ENCODE peak calls at places on chromosomes 5 and 9, in four cellular contexts. One of them, this sample, is unnamed. For H3K4me1, the result is how much of the 10 kb centered on the place peaks cover.

GRCh38 chr9:89234636-89235035 is 56.0 kb upstream of the SHC3 start:
- DNase-seq in PC-3: no peak
- DNase-seq in heart left ventricle: no peak
- DNase-seq in fibroblast of lung: peak
- DNase-seq in this sample: peak

GRCh38 chr5:73214921-73215490 is 42.0 kb downstream of the TMEM174 start:
- DNase-seq in PC-3: no peak
- DNase-seq in heart left ventricle: no peak
- DNase-seq in fibroblast of lung: no peak
- DNase-seq in this sample: no peak

GRCh38 chr5:59591162-59591561 is 302.4 kb downstream of the PDE4D start:
- DNase-seq in fibroblast of lung: no peak
- DNase-seq in heart left ventricle: no peak
- DNase-seq in PC-3: peak
- DNase-seq in this sample: peak

GRCh38 chr5:128537306-128537998 is 593 bp downstream of the FBN2 start:
- DNase-seq in fibroblast of lung: peak
- DNase-seq in PC-3: peak
- DNase-seq in heart left ventricle: peak
- DNase-seq in this sample: peak

GRCh38 chr9:125434986-125435775 is 173.6 kb downstream of the GAPVD1 start:
- DNase-seq in PC-3: no peak
- DNase-seq in heart left ventricle: peak
- DNase-seq in fibroblast of lung: no peak
- DNase-seq in this sample: no peak

GRCh38 chr5:103473725-103474124 is 88.9 kb downstream of the NUDT12 start:
- DNase-seq in fibroblast of lung: peak
- DNase-seq in heart left ventricle: no peak
- DNase-seq in PC-3: no peak
- DNase-seq in this sample: no peak

GRCh38 chr5:33764786-33765185 is 127.0 kb downstream of the ADAMTS12 start:
- DNase-seq in fibroblast of lung: peak
- DNase-seq in PC-3: no peak
- DNase-seq in heart left ventricle: no peak
- DNase-seq in this sample: no peak

GRCh38 chr9:89313842-89314241 is 2.8 kb downstream of the CKS2 start:
- DNase-seq in PC-3: no peak
- DNase-seq in fibroblast of lung: no peak
- DNase-seq in heart left ventricle: no peak
- DNase-seq in this sample: no peak

GRCh38 chr5:140295414-140295813 is 7.5 kb downstream of the PFDN1 start:
- DNase-seq in heart left ventricle: peak
- DNase-seq in PC-3: peak
- DNase-seq in fibroblast of lung: peak
- DNase-seq in this sample: peak

GRCh38 chr9:113584728-113585442 is 121.4 kb downstream of the RGS3 start:
- DNase-seq in fibroblast of lung: no peak
- DNase-seq in heart left ventricle: peak
- DNase-seq in PC-3: no peak
- DNase-seq in this sample: no peak

GRCh38 chr5:157309796-157310195 is 43.9 kb downstream of the CYFIP2 start:
- DNase-seq in heart left ventricle: no peak
- DNase-seq in PC-3: no peak
- DNase-seq in fibroblast of lung: no peak
- DNase-seq in this sample: no peak

GRCh38 chr9:5610491-5610890 is 18.4 kb upstream of the RIC1 start:
- DNase-seq in heart left ventricle: no peak
- DNase-seq in PC-3: no peak
- DNase-seq in fibroblast of lung: no peak
- DNase-seq in this sample: no peak

GRCh38 chr9:75892168-75892901 is 1.9 kb downstream of the PCSK5 start:
- DNase-seq in fibroblast of lung: peak
- DNase-seq in PC-3: no peak
- DNase-seq in heart left ventricle: peak
- DNase-seq in this sample: peak

GRCh38 chr9:16062542-16063240 is 509.8 kb downstream of the CCDC171 start:
- DNase-seq in fibroblast of lung: peak
- DNase-seq in PC-3: peak
- DNase-seq in heart left ventricle: no peak
- DNase-seq in this sample: peak

GRCh38 chr9:81759680-81760215 is 70.4 kb upstream of the TLE1 start:
- DNase-seq in PC-3: peak
- DNase-seq in fibroblast of lung: peak
- DNase-seq in heart left ventricle: no peak
- DNase-seq in this sample: peak

GRCh38 chr5:34751807-34752736 is 86.9 kb upstream of the TTC23L start:
- DNase-seq in fibroblast of lung: no peak
- DNase-seq in PC-3: peak
- DNase-seq in heart left ventricle: no peak
- DNase-seq in this sample: no peak

GRCh38 chr5:147893820-147894219 is 12.5 kb downstream of the C5orf46 start:
- DNase-seq in PC-3: peak
- DNase-seq in fibroblast of lung: no peak
- DNase-seq in heart left ventricle: no peak
- DNase-seq in this sample: no peak

GRCh38 chr9:124771867-124772621 is 933 bp upstream of the NR6A1 start:
- DNase-seq in PC-3: peak
- DNase-seq in heart left ventricle: peak
- DNase-seq in fibroblast of lung: peak
- DNase-seq in this sample: no peak

GRCh38 chr9:115296831-115297565 is 179.0 kb upstream of the TNC start:
- DNase-seq in heart left ventricle: no peak
- DNase-seq in fibroblast of lung: no peak
- DNase-seq in PC-3: peak
- DNase-seq in this sample: no peak

GRCh38 chr5:54224083-54224836 is 86.1 kb downstream of the ARL15 start:
- DNase-seq in fibroblast of lung: no peak
- DNase-seq in heart left ventricle: peak
- DNase-seq in PC-3: no peak
- DNase-seq in this sample: no peak

GRCh38 chr5:33041586-33041985 is 330.5 kb downstream of the NPR3 start:
- DNase-seq in PC-3: no peak
- DNase-seq in heart left ventricle: no peak
- DNase-seq in fibroblast of lung: no peak
- DNase-seq in this sample: no peak

GRCh38 chr5:154078305-154078704 is 39.5 kb downstream of the MFAP3 start:
- DNase-seq in heart left ventricle: no peak
- DNase-seq in fibroblast of lung: no peak
- DNase-seq in PC-3: peak
- DNase-seq in this sample: no peak

GRCh38 chr5:139749242-139749641 is 46.4 kb upstream of the PSD2 start:
- DNase-seq in PC-3: no peak
- DNase-seq in heart left ventricle: no peak
- DNase-seq in fibroblast of lung: no peak
- DNase-seq in this sample: no peak

GRCh38 chr5:15715966-15716365 is 216.0 kb downstream of the FBXL7 start:
- DNase-seq in heart left ventricle: no peak
- DNase-seq in PC-3: no peak
- DNase-seq in fibroblast of lung: no peak
- DNase-seq in this sample: no peak

GRCh38 chr9:133703571-133704399 is 34.4 kb downstream of the SARDH start:
- DNase-seq in heart left ventricle: peak
- DNase-seq in PC-3: no peak
- DNase-seq in fibroblast of lung: no peak
- DNase-seq in this sample: no peak

GRCh38 chr9:2231831-2232230 is 216.7 kb downstream of the SMARCA2 start:
- DNase-seq in PC-3: no peak
- DNase-seq in heart left ventricle: no peak
- DNase-seq in fibroblast of lung: peak
- DNase-seq in this sample: no peak

GRCh38 chr5:135423158-135423925 is 23.8 kb downstream of the DCANP1 start:
- DNase-seq in heart left ventricle: no peak
- DNase-seq in fibroblast of lung: no peak
- DNase-seq in PC-3: no peak
- DNase-seq in this sample: no peak

GRCh38 chr5:6784481-6784880 is 71.2 kb downstream of the TENT4A start:
- DNase-seq in fibroblast of lung: no peak
- DNase-seq in PC-3: no peak
- DNase-seq in heart left ventricle: no peak
- DNase-seq in this sample: no peak

DNA sequence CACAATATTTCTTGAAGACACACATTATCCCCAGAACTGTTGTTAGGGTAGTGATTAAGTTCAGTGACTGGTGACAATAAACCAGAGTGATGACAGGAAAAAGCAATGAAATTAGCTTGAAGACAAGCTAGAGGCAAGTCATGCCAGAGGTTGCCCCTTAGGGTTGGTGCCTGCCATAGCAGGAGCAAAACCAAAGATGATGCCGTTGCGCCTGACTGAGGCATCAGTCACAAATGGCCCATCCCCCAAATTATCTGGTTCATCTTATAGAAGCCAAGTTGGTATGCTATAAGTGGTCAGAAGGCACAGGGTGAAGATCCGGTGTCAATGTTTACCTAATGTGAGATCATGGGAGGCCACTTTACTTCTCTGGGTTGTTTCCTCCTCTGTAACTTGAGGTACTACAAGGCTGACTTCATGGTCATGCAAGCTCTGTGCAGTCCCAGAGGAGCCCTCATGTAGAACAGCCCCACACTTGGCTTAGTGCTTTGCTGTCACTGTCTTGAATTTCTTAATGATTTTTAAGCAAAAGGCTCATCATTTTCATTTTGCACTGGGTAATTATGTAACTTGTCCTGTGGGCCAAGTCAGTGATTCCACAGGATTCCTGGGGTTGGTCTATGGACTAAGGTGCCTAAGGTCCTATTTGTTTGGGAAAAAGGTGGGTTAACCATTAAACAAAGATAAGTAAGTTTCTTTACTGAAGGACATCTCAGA is 211.3 kb downstream of the MAN2A1 start:
- DNase-seq in fibroblast of lung: no peak
- DNase-seq in heart left ventricle: no peak
- DNase-seq in PC-3: peak
- DNase-seq in this sample: no peak
- H3K4me1 ChIP-seq in fibroblast of lung: under half
- H3K4me1 ChIP-seq in heart left ventricle: under half
- H3K4me1 ChIP-seq in PC-3: under half
- H3K4me1 ChIP-seq in this sample: under half

GRCh38 chr9:87588339-87588738 is 90.7 kb downstream of the DAPK1 start:
- DNase-seq in fibroblast of lung: no peak
- DNase-seq in heart left ventricle: no peak
- DNase-seq in PC-3: no peak
- DNase-seq in this sample: no peak
- TF ChIP-seq CTCF in fibroblast of lung: no peak
- TF ChIP-seq CTCF in heart left ventricle: no peak
- TF ChIP-seq CTCF in PC-3: no peak
- TF ChIP-seq CTCF in this sample: no peak

DNA sequence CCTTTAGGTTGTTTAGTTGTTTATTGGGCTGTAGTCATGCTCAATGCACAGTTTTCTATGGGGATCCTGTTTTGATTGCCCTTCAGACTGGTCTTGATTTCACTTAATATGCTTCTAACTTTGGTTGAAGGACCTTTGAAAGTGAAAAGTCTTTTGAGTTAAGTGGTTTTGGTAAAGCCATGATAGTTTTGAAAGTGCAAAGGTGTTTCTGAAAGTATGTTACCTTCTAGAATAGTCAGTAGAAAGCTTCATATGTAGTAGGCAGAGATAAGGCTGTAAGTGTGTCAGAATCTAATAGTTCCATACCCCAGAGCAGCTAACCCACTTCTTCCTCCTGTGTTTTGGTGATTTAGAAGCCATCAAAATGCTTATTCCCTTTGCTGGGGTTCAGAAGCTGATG is 46.1 kb downstream of the RASGRF2 start:
- DNase-seq in PC-3: no peak
- DNase-seq in heart left ventricle: no peak
- DNase-seq in fibroblast of lung: no peak
- DNase-seq in this sample: no peak
- H3K27ac ChIP-seq in PC-3: no peak
- H3K27ac ChIP-seq in heart left ventricle: peak
- H3K27ac ChIP-seq in fibroblast of lung: no peak
- H3K27ac ChIP-seq in this sample: no peak

GRCh38 chr5:119473241-119473640 is 20.9 kb downstream of the HSD17B4 start:
- DNase-seq in heart left ventricle: no peak
- DNase-seq in PC-3: no peak
- DNase-seq in fibroblast of lung: no peak
- DNase-seq in this sample: no peak
- H3K4me1 ChIP-seq in heart left ventricle: under half
- H3K4me1 ChIP-seq in PC-3: under half
- H3K4me1 ChIP-seq in fibroblast of lung: under half
- H3K4me1 ChIP-seq in this sample: under half

DNA sequence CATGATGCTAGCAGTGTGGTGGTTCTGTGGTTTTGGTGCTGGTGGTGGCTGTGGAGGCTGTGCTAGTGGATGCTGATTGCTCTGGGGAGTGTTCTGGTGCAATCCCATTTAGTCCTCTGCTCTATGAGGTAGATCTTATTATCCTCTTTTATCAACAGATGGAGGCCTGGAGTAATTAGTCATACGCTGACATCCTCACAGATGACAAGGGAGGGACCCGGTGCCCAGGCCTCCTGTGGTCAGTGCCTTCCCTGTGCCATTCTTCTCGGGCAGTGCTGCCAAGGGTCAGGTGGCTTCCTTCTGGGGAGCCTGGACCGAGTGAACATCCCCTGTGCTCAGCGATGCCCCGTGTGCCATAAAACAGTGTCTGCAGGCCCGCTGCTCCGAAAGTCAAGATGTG is 74.5 kb downstream of the COL5A1 start:
- DNase-seq in fibroblast of lung: no peak
- DNase-seq in PC-3: no peak
- DNase-seq in heart left ventricle: no peak
- DNase-seq in this sample: no peak
- TF ChIP-seq CTCF in fibroblast of lung: no peak
- TF ChIP-seq CTCF in PC-3: no peak
- TF ChIP-seq CTCF in heart left ventricle: no peak
- TF ChIP-seq CTCF in this sample: no peak

DNA sequence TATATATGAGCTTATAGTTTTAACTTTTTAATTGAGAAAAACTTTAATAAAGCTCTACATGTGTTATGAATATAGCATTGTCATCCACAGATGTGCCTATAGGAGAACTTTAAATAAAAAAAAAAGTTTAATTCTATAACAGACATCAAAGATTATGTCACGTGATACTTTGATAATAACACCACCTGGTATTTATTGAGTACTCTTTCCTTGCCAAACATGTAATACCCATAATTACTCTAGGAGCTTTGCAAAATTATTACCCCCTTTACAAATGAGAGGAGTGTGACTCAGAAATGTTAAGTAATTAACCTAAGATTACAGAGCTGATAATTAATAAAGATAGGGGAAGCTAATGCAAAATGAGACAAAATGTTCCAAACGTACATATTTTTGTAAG is 43.0 kb downstream of the ITGA2 start:
- DNase-seq in heart left ventricle: no peak
- DNase-seq in fibroblast of lung: no peak
- DNase-seq in PC-3: no peak
- DNase-seq in this sample: no peak
- H3K27ac ChIP-seq in heart left ventricle: peak
- H3K27ac ChIP-seq in fibroblast of lung: peak
- H3K27ac ChIP-seq in PC-3: peak
- H3K27ac ChIP-seq in this sample: peak